ENCODE peak calls at places on chromosomes 13 and 19, in six cellular contexts. One of them, this sample, is unnamed. For H3K36me3, the result is how much of the 10 kb centered on the place peaks cover.

GRCh38 chr19:35029737-35030256 is 473 bp upstream of the SCN1B start:
- DNase-seq in Peyer's patch: no peak
- DNase-seq in body of pancreas: no peak
- DNase-seq in heart right ventricle: no peak
- DNase-seq in heart left ventricle: no peak
- DNase-seq in GM23338: peak
- DNase-seq in this sample: no peak

GRCh38 chr19:1066748-1067340 is at the start of gene ARHGAP45:
- DNase-seq in GM23338: peak
- DNase-seq in heart left ventricle: no peak
- DNase-seq in Peyer's patch: peak
- DNase-seq in body of pancreas: no peak
- DNase-seq in heart right ventricle: peak
- DNase-seq in this sample: peak

GRCh38 chr19:47663435-47663910 is 49.7 kb upstream of the EHD2 start:
- DNase-seq in GM23338: no peak
- DNase-seq in Peyer's patch: no peak
- DNase-seq in heart right ventricle: no peak
- DNase-seq in heart left ventricle: no peak
- DNase-seq in body of pancreas: no peak
- DNase-seq in this sample: no peak

GRCh38 chr19:27974082-27974513 is 1238.9 kb downstream of the UQCRFS1 start:
- DNase-seq in heart right ventricle: no peak
- DNase-seq in GM23338: peak
- DNase-seq in body of pancreas: peak
- DNase-seq in heart left ventricle: no peak
- DNase-seq in Peyer's patch: no peak
- DNase-seq in this sample: no peak

GRCh38 chr13:110105136-110105535 is 201.8 kb downstream of the COL4A1 start:
- DNase-seq in GM23338: no peak
- DNase-seq in body of pancreas: no peak
- DNase-seq in heart right ventricle: no peak
- DNase-seq in heart left ventricle: no peak
- DNase-seq in Peyer's patch: no peak
- DNase-seq in this sample: no peak

GRCh38 chr13:45511310-45512147 is 46.8 kb downstream of the COG3 start:
- DNase-seq in heart left ventricle: peak
- DNase-seq in Peyer's patch: peak
- DNase-seq in body of pancreas: peak
- DNase-seq in GM23338: peak
- DNase-seq in heart right ventricle: no peak
- DNase-seq in this sample: no peak

GRCh38 chr19:4375164-4375619 is 25.2 kb downstream of the SH3GL1 start:
- DNase-seq in heart right ventricle: no peak
- DNase-seq in heart left ventricle: peak
- DNase-seq in body of pancreas: peak
- DNase-seq in Peyer's patch: peak
- DNase-seq in GM23338: peak
- DNase-seq in this sample: peak

GRCh38 chr19:38670921-38671398 is 23.5 kb downstream of the ACTN4 start:
- DNase-seq in heart right ventricle: no peak
- DNase-seq in heart left ventricle: no peak
- DNase-seq in Peyer's patch: peak
- DNase-seq in GM23338: no peak
- DNase-seq in body of pancreas: no peak
- DNase-seq in this sample: no peak

GRCh38 chr13:110607675-110608224 is 7.6 kb upstream of the NAXD start:
- DNase-seq in GM23338: no peak
- DNase-seq in heart left ventricle: no peak
- DNase-seq in heart right ventricle: no peak
- DNase-seq in body of pancreas: no peak
- DNase-seq in Peyer's patch: no peak
- DNase-seq in this sample: no peak

GRCh38 chr19:29811125-29812079 is at the start of gene CCNE1:
- DNase-seq in heart right ventricle: peak
- DNase-seq in Peyer's patch: peak
- DNase-seq in heart left ventricle: peak
- DNase-seq in body of pancreas: peak
- DNase-seq in GM23338: peak
- DNase-seq in this sample: peak
- H3K4me3 ChIP-seq in heart right ventricle: peak
- H3K4me3 ChIP-seq in Peyer's patch: peak
- H3K4me3 ChIP-seq in heart left ventricle: peak
- H3K4me3 ChIP-seq in body of pancreas: no peak
- H3K4me3 ChIP-seq in GM23338: peak
- H3K4me3 ChIP-seq in this sample: peak

GRCh38 chr19:40709817-40710216 is 6.9 kb downstream of the COQ8B start:
- DNase-seq in GM23338: no peak
- DNase-seq in heart right ventricle: no peak
- DNase-seq in body of pancreas: no peak
- DNase-seq in Peyer's patch: no peak
- DNase-seq in heart left ventricle: no peak
- DNase-seq in this sample: no peak
- H3K36me3 ChIP-seq in GM23338: under half
- H3K36me3 ChIP-seq in heart right ventricle: under half
- H3K36me3 ChIP-seq in body of pancreas: under half
- H3K36me3 ChIP-seq in Peyer's patch: half or more
- H3K36me3 ChIP-seq in heart left ventricle: under half
- H3K36me3 ChIP-seq in this sample: half or more

GRCh38 chr13:81927347-81927746 is 1586.4 kb upstream of the SPRY2 start:
- DNase-seq in GM23338: peak
- DNase-seq in Peyer's patch: no peak
- DNase-seq in body of pancreas: no peak
- DNase-seq in heart right ventricle: no peak
- DNase-seq in heart left ventricle: no peak
- DNase-seq in this sample: no peak
- TF ChIP-seq CTCF in GM23338: peak
- TF ChIP-seq CTCF in Peyer's patch: no peak
- TF ChIP-seq CTCF in body of pancreas: no peak
- TF ChIP-seq CTCF in heart right ventricle: no peak
- TF ChIP-seq CTCF in heart left ventricle: no peak
- TF ChIP-seq CTCF in this sample: no peak

GRCh38 chr19:43798026-43798545 is 4.2 kb downstream of the LYPD5 start:
- DNase-seq in Peyer's patch: no peak
- DNase-seq in GM23338: no peak
- DNase-seq in heart left ventricle: no peak
- DNase-seq in heart right ventricle: no peak
- DNase-seq in body of pancreas: no peak
- DNase-seq in this sample: no peak
- H3K4me3 ChIP-seq in Peyer's patch: peak
- H3K4me3 ChIP-seq in GM23338: peak
- H3K4me3 ChIP-seq in heart left ventricle: peak
- H3K4me3 ChIP-seq in heart right ventricle: peak
- H3K4me3 ChIP-seq in body of pancreas: no peak
- H3K4me3 ChIP-seq in this sample: peak

DNA sequence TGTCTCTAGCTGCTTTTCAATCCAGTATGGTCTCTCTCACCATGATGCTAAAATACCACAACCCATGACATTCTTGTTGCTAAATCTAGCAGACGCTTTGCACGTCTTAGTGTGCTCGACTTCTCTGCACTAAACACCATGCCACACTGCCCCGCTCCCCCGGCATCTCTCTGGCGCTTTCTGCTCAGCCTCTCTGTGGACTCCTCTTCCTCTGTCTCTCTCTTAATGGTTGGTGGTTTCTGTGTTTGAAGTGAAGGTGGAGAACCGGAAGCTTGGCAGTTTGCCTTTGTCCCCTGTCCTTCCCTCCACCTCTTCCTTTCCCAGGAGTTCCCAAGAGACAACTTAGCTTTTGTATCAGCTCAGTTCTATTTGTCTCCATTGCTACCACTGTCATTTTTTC is 8.8 kb downstream of the ERCC5 start:
- DNase-seq in heart right ventricle: no peak
- DNase-seq in body of pancreas: no peak
- DNase-seq in Peyer's patch: no peak
- DNase-seq in heart left ventricle: no peak
- DNase-seq in GM23338: no peak
- DNase-seq in this sample: no peak
- H3K36me3 ChIP-seq in heart right ventricle: under half
- H3K36me3 ChIP-seq in body of pancreas: under half
- H3K36me3 ChIP-seq in Peyer's patch: half or more
- H3K36me3 ChIP-seq in heart left ventricle: under half
- H3K36me3 ChIP-seq in GM23338: under half
- H3K36me3 ChIP-seq in this sample: half or more

DNA sequence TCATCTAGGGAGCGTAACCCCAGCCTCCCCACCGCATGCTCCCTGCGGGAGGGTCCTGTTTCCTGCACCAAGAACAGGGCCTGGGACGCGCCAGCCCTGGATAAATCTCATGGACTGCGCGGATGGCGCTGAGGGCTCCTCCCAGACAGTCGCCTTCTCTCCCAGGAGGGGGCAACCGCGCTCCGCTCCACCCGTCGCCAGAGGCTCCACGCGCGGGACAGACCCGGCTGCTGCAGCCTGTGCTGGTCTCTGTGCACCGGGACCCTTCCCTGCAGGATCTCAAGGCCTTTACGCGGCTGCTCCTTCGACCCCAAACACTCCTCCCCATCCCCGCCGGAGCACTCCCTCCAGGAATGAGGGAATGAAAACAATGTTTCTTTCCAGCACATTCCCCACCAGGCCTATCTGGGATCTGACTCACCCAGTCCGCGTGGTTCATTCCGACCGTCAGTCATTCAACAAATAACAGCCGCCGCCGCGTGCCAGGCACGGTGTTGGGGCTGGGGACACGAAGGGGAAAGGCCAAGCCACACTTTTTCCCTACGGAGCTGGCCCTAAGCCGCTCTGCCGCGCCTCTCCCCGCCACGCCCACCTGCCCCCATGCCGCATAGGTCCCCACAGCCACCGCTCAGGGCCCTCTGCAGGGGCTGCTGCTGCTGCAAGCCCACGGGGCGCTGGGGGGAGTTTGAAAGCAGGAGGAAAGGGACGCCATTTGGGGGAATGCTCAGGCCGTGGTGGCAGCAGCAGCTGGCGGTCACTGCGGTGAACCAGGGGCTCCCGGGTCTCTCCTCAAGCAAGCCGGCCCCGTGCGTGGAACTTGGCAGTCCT is 6.0 kb downstream of the PNMA8B start:
- DNase-seq in body of pancreas: peak
- DNase-seq in heart right ventricle: peak
- DNase-seq in GM23338: peak
- DNase-seq in heart left ventricle: peak
- DNase-seq in Peyer's patch: peak
- DNase-seq in this sample: peak
- TF ChIP-seq CTCF in body of pancreas: peak
- TF ChIP-seq CTCF in heart right ventricle: peak
- TF ChIP-seq CTCF in GM23338: peak
- TF ChIP-seq CTCF in heart left ventricle: peak
- TF ChIP-seq CTCF in Peyer's patch: peak
- TF ChIP-seq CTCF in this sample: no peak

GRCh38 chr19:18310966-18311365 is 11.9 kb downstream of the LSM4 start:
- DNase-seq in GM23338: no peak
- DNase-seq in body of pancreas: no peak
- DNase-seq in heart right ventricle: no peak
- DNase-seq in heart left ventricle: no peak
- DNase-seq in Peyer's patch: no peak
- DNase-seq in this sample: no peak
- H3K4me3 ChIP-seq in GM23338: no peak
- H3K4me3 ChIP-seq in body of pancreas: no peak
- H3K4me3 ChIP-seq in heart right ventricle: no peak
- H3K4me3 ChIP-seq in heart left ventricle: no peak
- H3K4me3 ChIP-seq in Peyer's patch: no peak
- H3K4me3 ChIP-seq in this sample: no peak